ENCODE peak calls at places on chromosomes 16 and 17, in four cellular contexts. K, G, X and L are unnamed samples.

GRCh38 chr17:81516439-81516838 is 3.8 kb upstream of the ACTG1 start:
- DNase-seq in K (no peak), G (no peak), X (no peak), L (no peak)

GRCh38 chr17:15944720-15945492 is at the start of gene ADORA2B:
- DNase-seq in K (peak), G (peak), X (peak), L (peak)

GRCh38 chr17:50920891-50921595 is 54.9 kb upstream of the TOB1 start:
- DNase-seq in K (no peak), G (no peak), X (no peak), L (no peak)

GRCh38 chr17:17872468-17873345 is 35.9 kb upstream of the SREBF1 start:
- DNase-seq in K (no peak), G (no peak), X (peak), L (no peak)

GRCh38 chr17:43315858-43316521 is 82.2 kb upstream of the RNU2-1 start:
- DNase-seq in K (no peak), G (no peak), X (no peak), L (no peak)

GRCh38 chr17:72421128-72422092 is 300.6 kb downstream of the SOX9 start:
- DNase-seq in K (no peak), G (no peak), X (peak), L (peak)

GRCh38 chr17:48613862-48614694 is 1.0 kb downstream of the HOXB8 start:
- DNase-seq in K (no peak), G (peak), X (peak), L (no peak)

GRCh38 chr17:78185981-78186688 is 717 bp downstream of the TK1 start:
- DNase-seq in K (no peak), G (peak), X (no peak), L (peak)

GRCh38 chr17:35890774-35891155 is 10.6 kb upstream of the CCL5 start:
- DNase-seq in K (peak), G (no peak), X (no peak), L (no peak)

GRCh38 chr16:68031951-68032350 is 8.9 kb downstream of the DUS2 start:
- DNase-seq in K (no peak), G (no peak), X (no peak), L (no peak)

DNA sequence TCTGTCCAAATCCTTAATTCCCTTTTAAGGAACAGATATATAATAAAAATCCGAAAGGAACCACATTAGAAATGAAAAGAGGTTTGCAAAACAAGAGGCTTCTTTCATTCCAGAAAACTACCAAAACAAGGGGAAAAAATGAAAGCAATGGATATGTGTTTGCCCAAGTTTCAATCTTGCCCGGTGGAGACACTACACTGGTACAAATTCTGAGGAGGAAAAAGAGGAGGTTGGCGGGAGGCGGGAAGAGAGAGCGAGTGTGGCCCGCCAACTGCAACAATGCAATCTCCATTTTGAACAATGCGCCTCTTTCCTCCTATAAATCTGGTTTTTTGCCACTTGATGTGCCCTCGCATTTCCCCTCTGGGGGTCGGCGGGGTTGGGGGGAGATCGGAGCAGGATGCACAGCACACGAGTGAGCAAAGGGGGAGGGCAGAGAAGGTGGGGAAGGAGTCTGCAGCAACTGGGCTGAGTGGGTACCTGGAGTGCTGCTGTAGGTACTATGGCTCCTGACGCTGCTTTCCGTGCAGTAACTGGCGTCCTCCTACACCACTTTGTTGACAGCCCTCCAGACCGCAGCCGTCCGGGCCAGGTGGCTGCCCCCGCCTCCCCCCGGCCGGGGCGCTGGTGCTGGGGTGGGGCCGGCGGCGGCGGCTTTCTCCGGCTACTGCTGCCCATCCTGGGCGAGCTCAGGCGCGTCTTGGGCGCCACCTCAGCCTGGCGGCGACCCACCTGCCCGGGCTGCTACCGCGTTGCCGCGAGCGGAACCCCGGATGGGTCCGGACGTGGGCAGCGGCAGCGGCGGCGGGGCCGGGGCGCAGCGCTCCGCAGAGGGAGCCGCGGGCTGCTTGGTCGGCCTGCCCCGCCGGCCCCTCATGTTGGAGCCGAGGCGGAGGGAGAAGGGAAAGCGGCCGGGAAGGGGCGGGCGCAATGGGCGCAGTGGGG is 93.8 kb upstream of the PLEKHM1 start:
- DNase-seq in K (peak), G (no peak), X (peak), L (peak)
- TF ChIP-seq POLR2A in K (no peak), G (peak), X (no peak), L (no peak)

GRCh38 chr17:21252875-21253645 is at the start of gene NATD1:
- DNase-seq in K (peak), G (peak), X (peak), L (peak)
- TF ChIP-seq POLR2A in K (no peak), G (peak), X (no peak), L (peak)

GRCh38 chr17:46266656-46267544 is 28.0 kb upstream of the LRRC37A start:
- DNase-seq in K (peak), G (peak), X (peak), L (peak)
- TF ChIP-seq POLR2A in K (no peak), G (peak), X (peak), L (peak)

GRCh38 chr16:84592718-84593117 is 25.2 kb downstream of the COTL1 start:
- DNase-seq in K (no peak), G (no peak), X (no peak), L (no peak)

GRCh38 chr16:84595052-84595481 is 22.8 kb downstream of the COTL1 start:
- DNase-seq in K (no peak), G (no peak), X (no peak), L (no peak)

GRCh38 chr16:84594725-84595038 is 23.2 kb downstream of the COTL1 start:
- DNase-seq in K (no peak), G (no peak), X (no peak), L (no peak)

GRCh38 chr16:84596161-84596560 is 21.7 kb downstream of the COTL1 start:
- DNase-seq in K (no peak), G (no peak), X (no peak), L (no peak)

GRCh38 chr16:84593825-84594724 is 23.8 kb downstream of the COTL1 start:
- DNase-seq in K (peak), G (peak), X (no peak), L (no peak)
- TF ChIP-seq POLR2A in K (no peak), G (no peak), X (no peak), L (no peak)

GRCh38 chr17:62351176-62351575 is 29.2 kb upstream of the EFCAB3 start:
- DNase-seq in K (no peak), G (no peak), X (no peak), L (no peak)
- TF ChIP-seq POLR2A in K (no peak), G (no peak), X (no peak), L (no peak)